ENCODE peak calls at places on chromosomes 11 and 22, in five cellular contexts. P, M, D, V and E are unnamed samples.

GRCh38 chr11:99505319-99505718 is 484.6 kb downstream of the CNTN5 start:
- DNase-seq in P (peak; percentile 93), M (no peak), D (peak; percentile 2), V (no peak), E (no peak)

GRCh38 chr22:23608583-23608982 is 23.5 kb downstream of the DRICH1 start:
- DNase-seq in V (no peak), P (peak; percentile 17), D (no peak), M (no peak), E (peak; percentile 85)

GRCh38 chr11:115497303-115497702 is 6.9 kb downstream of the CADM1 start:
- DNase-seq in V (no peak), M (no peak), D (no peak), P (no peak), E (no peak)

GRCh38 chr11:131524186-131524585 is 153.8 kb downstream of the NTM start:
- DNase-seq in M (no peak), V (no peak), P (no peak), D (no peak), E (no peak)

GRCh38 chr11:118398797-118399564 is 2.4 kb upstream of the ATP5MG start:
- DNase-seq in V (no peak), D (no peak), P (peak; percentile 31), M (no peak), E (no peak)

GRCh38 chr11:560305-561147 is at the start of the genes LMNTD2 and RASSF7:
- DNase-seq in P (peak; percentile 86), M (peak; percentile 96), V (peak; percentile 94), D (peak; percentile 56), E (peak; percentile 98)

GRCh38 chr11:100647861-100648260 is 39.2 kb upstream of the ARHGAP42 start:
- DNase-seq in P (no peak), V (no peak), M (peak; percentile 15), D (no peak), E (no peak)

GRCh38 chr11:72352859-72353551 is 81.3 kb downstream of the CLPB start:
- DNase-seq in M (peak; percentile 28), D (peak; percentile 89), P (peak; percentile 80), V (peak; percentile 32), E (peak; percentile 28)

GRCh38 chr22:45481661-45482060 is 21.0 kb upstream of the FBLN1 start:
- DNase-seq in V (no peak), M (peak; percentile 1), D (no peak), P (no peak), E (no peak)

GRCh38 chr22:50081426-50082196 is 3.6 kb downstream of the MLC1 start:
- DNase-seq in D (no peak), M (no peak), P (no peak), V (no peak), E (no peak)

GRCh38 chr11:134660416-134660815 is 248.4 kb upstream of the B3GAT1 start:
- DNase-seq in V (peak; percentile 8), P (no peak), D (no peak), M (no peak), E (no peak)

GRCh38 chr11:121522043-121522941 is 69.5 kb upstream of the SORL1-AS1 start:
- DNase-seq in P (no peak), V (no peak), M (no peak), D (no peak), E (no peak)

GRCh38 chr11:72918825-72919224 is 104.6 kb downstream of the ATG16L2 start:
- DNase-seq in V (no peak), P (no peak), M (no peak), D (no peak), E (no peak)

GRCh38 chr11:117992136-117992535 is 5.9 kb downstream of the IL10RA start:
- DNase-seq in V (no peak), P (no peak), M (no peak), D (no peak), E (no peak)

GRCh38 chr11:88404932-88405710 is 67.6 kb upstream of the CTSC start:
- DNase-seq in P (no peak), D (no peak), V (no peak), M (no peak), E (no peak)

GRCh38 chr22:24727218-24727851 is 47.2 kb downstream of the PIWIL3 start:
- DNase-seq in M (no peak), P (peak; percentile 87), D (peak; percentile 70), V (no peak), E (no peak)

DNA sequence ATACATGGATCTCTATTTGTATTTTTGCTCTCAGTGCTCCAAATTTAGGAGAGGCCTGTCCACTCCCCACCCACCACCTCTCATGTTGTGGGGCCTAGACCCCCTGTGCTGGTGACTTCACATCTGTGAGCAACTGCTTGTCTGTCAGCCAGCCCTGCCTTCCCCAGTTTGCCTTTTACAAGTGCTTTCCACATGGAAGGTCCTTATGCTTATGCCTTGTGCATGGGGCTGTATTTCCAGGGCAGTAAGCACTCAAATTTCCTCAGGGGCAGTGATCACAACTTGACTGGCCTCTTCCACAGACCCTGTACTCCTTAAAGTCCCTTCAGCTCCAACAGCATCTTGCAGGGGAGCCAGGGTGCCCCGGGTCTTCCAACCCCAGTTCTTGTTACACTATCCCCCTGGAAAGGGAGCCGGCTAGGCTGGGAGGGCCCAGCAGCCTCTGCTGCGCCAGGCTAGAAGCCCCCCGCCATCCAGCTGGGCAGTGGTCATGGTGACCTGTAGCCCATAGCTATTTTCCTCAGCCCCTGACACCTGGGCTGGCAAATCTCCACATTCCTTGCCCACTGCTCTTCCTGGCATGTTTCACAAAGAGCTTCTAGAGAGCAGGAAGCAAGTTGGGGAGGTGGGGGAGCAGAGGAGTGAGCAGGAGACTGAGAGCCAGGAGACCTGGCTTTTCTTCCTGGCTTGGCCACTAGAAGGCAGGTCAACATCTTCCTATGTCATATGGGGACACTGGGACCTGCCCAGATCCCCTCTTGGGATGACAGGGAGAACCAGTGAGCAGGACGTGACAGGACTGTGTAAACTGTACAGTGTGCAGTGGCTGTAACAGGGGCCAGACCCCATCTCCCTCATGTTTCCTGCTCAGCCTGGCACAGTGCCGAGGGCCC is 29.7 kb downstream of the GDPD5 start:
- DNase-seq in M (no peak), P (no peak), D (no peak), V (no peak), E (no peak)
- TF ChIP-seq CTCF in M (no peak), P (no peak), D (no peak), V (no peak), E (no peak)

GRCh38 chr11:74347381-74347780 is 35.9 kb upstream of the P4HA3 start:
- DNase-seq in P (peak; percentile 59), D (no peak), V (no peak), M (no peak), E (no peak)
- TF ChIP-seq CTCF in P (no peak), D (no peak), V (no peak), M (no peak), E (no peak)

GRCh38 chr11:18012906-18013781 is at the start of gene SERGEF:
- DNase-seq in V (peak; percentile 93), P (peak; percentile 91), M (peak; percentile 93), D (peak; percentile 71), E (peak; percentile 95)
- TF ChIP-seq CTCF in V (no peak), P (no peak), M (no peak), D (peak; percentile 66), E (no peak)

DNA sequence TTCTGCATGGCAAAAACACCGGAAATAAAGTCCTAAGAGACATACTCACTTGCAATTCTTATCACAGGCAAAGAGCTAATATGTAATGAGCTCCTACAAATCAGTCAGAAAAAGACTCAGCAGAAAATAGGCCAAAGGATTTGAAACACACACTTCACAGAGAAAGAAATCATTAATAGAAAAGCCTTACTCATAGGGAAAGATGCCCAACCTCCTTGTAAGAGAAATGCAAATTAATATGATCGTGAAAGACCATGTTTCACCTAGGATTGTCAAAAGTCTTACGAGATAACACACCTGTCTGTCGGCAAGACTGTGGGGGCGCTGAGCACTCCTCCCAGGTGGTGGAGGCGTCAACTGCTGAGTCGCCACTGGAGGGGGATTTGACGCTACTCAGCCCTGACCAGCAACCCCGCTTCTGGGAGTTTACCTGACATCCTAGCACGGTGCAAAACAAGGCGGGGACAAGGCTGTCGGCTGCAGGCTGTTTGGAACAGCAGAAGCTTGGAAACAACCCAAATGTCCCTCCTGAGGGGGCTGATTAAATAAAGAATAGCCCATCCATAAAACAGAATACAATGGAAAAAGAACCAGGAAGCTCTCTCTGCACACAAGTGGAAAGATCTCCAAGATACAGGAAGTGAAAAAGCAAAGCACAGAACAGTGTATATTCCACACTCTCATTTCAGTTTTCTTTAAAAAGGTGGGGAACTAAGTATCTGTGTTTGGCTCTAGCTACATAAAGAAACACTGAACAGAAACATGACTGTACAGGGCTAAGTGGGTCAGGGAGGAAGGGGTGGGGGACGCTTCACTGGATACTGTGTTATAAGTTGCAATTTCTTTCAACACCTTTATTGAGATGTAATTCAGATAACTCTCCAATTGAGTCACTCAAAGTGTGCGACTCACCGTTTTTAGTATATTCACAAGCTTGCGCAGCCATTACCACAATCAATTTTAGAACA is 11.5 kb downstream of the CSNK1E start:
- DNase-seq in P (peak; percentile 78), D (no peak), V (no peak), M (no peak), E (peak; percentile 20)
- TF ChIP-seq CTCF in P (peak; percentile 21), D (peak; percentile 21), V (no peak), M (no peak), E (no peak)